ENCODE peak calls at places on chromosomes 6 and 20, in ten cellular contexts. O, Q, Y, J, Z, W, V, H, R and K are unnamed samples.

GRCh38 chr6:170233304-170234205 is 57.3 kb downstream of the DLL1 start:
- DNase-seq in Q (no peak), R (no peak), Y (peak), V (no peak), O (no peak), J (no peak), H (no peak), W (no peak), Z (peak), K (no peak)

GRCh38 chr20:53146201-53146891 is 174.2 kb downstream of the TSHZ2 start:
- DNase-seq in Y (no peak), H (no peak), Q (no peak), Z (no peak), O (no peak), V (no peak), W (no peak), R (no peak), J (no peak), K (no peak)

GRCh38 chr6:153160221-153160620 is 29.1 kb upstream of the RGS17 start:
- DNase-seq in Z (no peak), J (peak), R (no peak), O (no peak), V (peak), Y (no peak), W (peak), H (no peak), Q (no peak), K (no peak)

GRCh38 chr6:20808439-20808838 is 274.2 kb downstream of the CDKAL1 start:
- DNase-seq in Q (no peak), W (no peak), R (no peak), Y (no peak), Z (no peak), J (no peak), V (no peak), H (no peak), O (no peak), K (no peak)

GRCh38 chr6:155112757-155113156 is 117.6 kb downstream of the TIAM2 start:
- DNase-seq in O (no peak), R (no peak), Y (no peak), V (no peak), Q (no peak), Z (no peak), W (no peak), H (no peak), J (no peak), K (no peak)

GRCh38 chr6:165117121-165117520 is 192.3 kb downstream of the C6orf118 start:
- DNase-seq in W (no peak), Q (no peak), H (no peak), Z (no peak), R (no peak), Y (no peak), J (no peak), O (no peak), V (no peak), K (no peak)

GRCh38 chr6:26576407-26576843 is 20.3 kb upstream of the ABT1 start:
- DNase-seq in R (no peak), O (no peak), W (no peak), H (no peak), Y (no peak), J (no peak), V (peak), Q (no peak), Z (no peak), K (no peak)

GRCh38 chr6:150652848-150653613 is 53.3 kb downstream of the PLEKHG1 start:
- DNase-seq in R (no peak), W (peak), Z (no peak), V (peak), J (no peak), Q (peak), Y (no peak), O (no peak), H (no peak), K (no peak)

GRCh38 chr6:51514396-51515051 is 572.9 kb downstream of the PKHD1 start:
- DNase-seq in R (peak), H (no peak), W (peak), V (no peak), Y (no peak), O (no peak), J (no peak), Z (no peak), Q (peak), K (no peak)

GRCh38 chr6:113776998-113777397 is 80.1 kb upstream of the MARCKS start:
- DNase-seq in Z (no peak), J (peak), H (no peak), V (peak), R (no peak), O (no peak), Q (no peak), W (no peak), Y (no peak), K (no peak)

GRCh38 chr20:60214901-60215522 is 256.8 kb downstream of the CDH26 start:
- DNase-seq in W (no peak), Q (peak), R (no peak), J (no peak), Z (no peak), O (no peak), V (no peak), H (no peak), Y (no peak), K (no peak)

GRCh38 chr20:50191566-50192363 is 1.1 kb downstream of the CEBPB start:
- DNase-seq in J (peak), Z (peak), R (peak), O (no peak), Y (peak), H (peak), Q (no peak), V (peak), W (peak), K (peak)

GRCh38 chr6:156776470-156776840 is 723 bp upstream of the ARID1B start:
- DNase-seq in Y (no peak), Z (no peak), V (peak), R (peak), H (no peak), W (peak), O (peak), Q (peak), J (peak), K (no peak)

GRCh38 chr6:125853740-125854139 is 63.0 kb downstream of the NCOA7 start:
- DNase-seq in O (no peak), Y (no peak), R (no peak), Z (no peak), Q (no peak), W (no peak), H (no peak), V (no peak), J (peak), K (no peak)

GRCh38 chr20:56766528-56766927 is 137.4 kb downstream of the TFAP2C start:
- DNase-seq in H (no peak), V (no peak), J (no peak), Q (no peak), O (no peak), Y (no peak), W (no peak), R (no peak), Z (no peak), K (no peak)

GRCh38 chr6:23511797-23512196 is 614.2 kb upstream of the NRSN1 start:
- DNase-seq in Y (no peak), Z (no peak), H (no peak), W (no peak), Q (no peak), O (no peak), J (no peak), R (no peak), V (no peak), K (no peak)

GRCh38 chr20:36092424-36093024 is 62.0 kb upstream of the EPB41L1 start:
- DNase-seq in Z (no peak), H (peak), Q (no peak), W (no peak), J (no peak), V (peak), R (no peak), Y (peak), O (no peak), K (peak)

GRCh38 chr6:156402628-156403027 is 374.6 kb upstream of the ARID1B start:
- DNase-seq in J (no peak), R (no peak), O (no peak), H (no peak), Q (no peak), V (no peak), W (no peak), Y (no peak), Z (no peak), K (no peak)

GRCh38 chr6:20564269-20564668 is 30.0 kb downstream of the CDKAL1 start:
- DNase-seq in Q (peak), W (peak), Z (no peak), V (peak), Y (no peak), O (no peak), J (peak), H (no peak), R (no peak), K (no peak)

GRCh38 chr6:31568537-31568961 is 3.5 kb upstream of the LTA start:
- DNase-seq in Z (no peak), O (no peak), J (no peak), H (no peak), W (no peak), V (no peak), Q (no peak), R (no peak), Y (no peak), K (no peak)

GRCh38 chr6:49606696-49607390 is 29.8 kb downstream of the RHAG start:
- DNase-seq in Q (peak), H (peak), V (peak), Y (no peak), W (peak), O (peak), R (peak), J (peak), Z (no peak), K (no peak)

GRCh38 chr6:49523901-49524300 is 24.2 kb downstream of the GLYATL3 start:
- DNase-seq in V (no peak), O (no peak), Y (no peak), Z (no peak), W (no peak), J (no peak), H (no peak), Q (no peak), R (no peak), K (no peak)

GRCh38 chr6:73109659-73110058 is 115.6 kb downstream of the KHDC1L start:
- DNase-seq in O (no peak), W (no peak), H (no peak), Y (no peak), Z (no peak), V (no peak), R (no peak), Q (no peak), J (no peak), K (no peak)

GRCh38 chr20:4817230-4817671 is 95.5 kb downstream of the PRND start:
- DNase-seq in O (no peak), H (no peak), Q (no peak), W (no peak), Z (no peak), Y (no peak), J (no peak), V (no peak), R (no peak), K (no peak)

GRCh38 chr6:138378463-138378862 is 758 bp downstream of the SMIM28 start:
- DNase-seq in J (no peak), Y (no peak), H (no peak), Q (no peak), W (no peak), R (no peak), V (no peak), O (no peak), Z (no peak), K (no peak)

GRCh38 chr6:39707962-39708683 is 17.1 kb downstream of the KIF6 start:
- DNase-seq in V (no peak), R (no peak), Q (peak), Z (no peak), H (no peak), Y (no peak), J (no peak), W (no peak), O (no peak), K (no peak)

GRCh38 chr20:12354725-12355124 is 437.0 kb downstream of the BTBD3 start:
- DNase-seq in H (no peak), R (no peak), Y (no peak), V (no peak), Q (no peak), J (peak), Z (no peak), O (no peak), W (no peak), K (no peak)

GRCh38 chr6:167647333-167647732 is 179.4 kb upstream of the AFDN start:
- DNase-seq in J (no peak), Z (no peak), V (no peak), Q (no peak), H (no peak), Y (no peak), O (no peak), W (peak), R (no peak), K (no peak)

GRCh38 chr20:60239981-60240380 is 281.8 kb downstream of the CDH26 start:
- DNase-seq in J (no peak), O (no peak), Z (no peak), H (no peak), R (no peak), V (no peak), Q (no peak), Y (no peak), W (no peak), K (no peak)

GRCh38 chr6:156994215-156995076 is 217.3 kb downstream of the ARID1B start:
- DNase-seq in W (no peak), Q (no peak), J (no peak), Z (peak), Y (no peak), V (no peak), H (no peak), R (peak), O (no peak), K (peak)

GRCh38 chr20:44326391-44327159 is 10.3 kb upstream of the R3HDML start:
- DNase-seq in H (no peak), Z (no peak), J (no peak), O (no peak), Q (no peak), Y (peak), R (no peak), W (no peak), V (no peak), K (no peak)

DNA sequence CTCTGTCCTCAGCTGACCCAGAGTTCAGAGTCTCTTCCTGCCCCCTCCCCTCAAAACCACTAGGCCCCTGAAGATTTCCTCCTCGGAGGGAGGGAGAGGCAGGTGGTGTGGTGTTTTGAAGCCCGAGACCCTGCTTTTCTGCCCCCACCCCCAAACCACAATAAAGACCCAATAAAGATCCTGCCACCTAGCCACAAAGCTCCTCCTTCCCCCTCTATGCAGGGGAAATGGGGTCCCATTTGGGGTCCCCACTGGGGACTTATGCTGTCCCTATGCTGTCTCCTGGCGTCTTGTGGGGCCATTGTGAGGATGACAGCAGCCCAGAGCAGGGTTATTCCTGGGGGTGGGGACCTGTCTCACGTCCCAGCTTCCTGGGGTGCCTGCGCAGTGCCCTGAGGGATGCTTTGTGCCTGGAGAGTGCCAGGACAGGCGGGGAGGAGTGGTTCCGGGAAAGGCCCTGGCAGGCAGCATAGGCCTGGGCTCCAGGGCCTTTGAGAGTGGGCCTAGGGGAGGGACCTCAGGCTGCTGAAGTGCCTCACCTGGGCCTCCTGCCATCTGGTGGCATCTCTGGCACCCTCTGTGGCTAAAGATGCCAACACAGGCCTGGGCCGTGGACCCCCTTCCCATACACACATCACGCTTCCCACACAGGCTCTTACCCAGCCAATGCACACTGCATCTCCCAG is 8.0 kb upstream of the ARMC12 start:
- DNase-seq in Q (no peak), Z (peak), H (no peak), O (no peak), W (no peak), Y (peak), V (no peak), R (peak), J (no peak), K (peak)
- H3K4me3 ChIP-seq in Q (no peak), Z (peak), H (no peak), O (peak), W (no peak), Y (peak), V (no peak), R (no peak), J (peak), K (peak)

GRCh38 chr20:21523895-21524294 is 10.0 kb upstream of the NKX2-2 start:
- DNase-seq in Y (no peak), Q (no peak), V (no peak), W (no peak), Z (no peak), R (no peak), J (no peak), O (no peak), H (no peak), K (no peak)

GRCh38 chr20:21523398-21523868 is 9.6 kb upstream of the NKX2-2 start:
- DNase-seq in J (no peak), Z (no peak), Y (no peak), Q (no peak), H (no peak), V (no peak), W (no peak), O (no peak), R (no peak), K (no peak)

GRCh38 chr20:21522479-21523397 is 8.9 kb upstream of the NKX2-2 start:
- DNase-seq in J (no peak), Y (no peak), Q (no peak), O (no peak), Z (no peak), V (no peak), W (no peak), R (no peak), H (no peak), K (no peak)

GRCh38 chr20:21520702-21521595 is 7.1 kb upstream of the NKX2-2 start:
- DNase-seq in W (no peak), H (no peak), Q (peak), R (no peak), O (no peak), J (peak), V (no peak), Y (no peak), Z (no peak), K (no peak)

DNA sequence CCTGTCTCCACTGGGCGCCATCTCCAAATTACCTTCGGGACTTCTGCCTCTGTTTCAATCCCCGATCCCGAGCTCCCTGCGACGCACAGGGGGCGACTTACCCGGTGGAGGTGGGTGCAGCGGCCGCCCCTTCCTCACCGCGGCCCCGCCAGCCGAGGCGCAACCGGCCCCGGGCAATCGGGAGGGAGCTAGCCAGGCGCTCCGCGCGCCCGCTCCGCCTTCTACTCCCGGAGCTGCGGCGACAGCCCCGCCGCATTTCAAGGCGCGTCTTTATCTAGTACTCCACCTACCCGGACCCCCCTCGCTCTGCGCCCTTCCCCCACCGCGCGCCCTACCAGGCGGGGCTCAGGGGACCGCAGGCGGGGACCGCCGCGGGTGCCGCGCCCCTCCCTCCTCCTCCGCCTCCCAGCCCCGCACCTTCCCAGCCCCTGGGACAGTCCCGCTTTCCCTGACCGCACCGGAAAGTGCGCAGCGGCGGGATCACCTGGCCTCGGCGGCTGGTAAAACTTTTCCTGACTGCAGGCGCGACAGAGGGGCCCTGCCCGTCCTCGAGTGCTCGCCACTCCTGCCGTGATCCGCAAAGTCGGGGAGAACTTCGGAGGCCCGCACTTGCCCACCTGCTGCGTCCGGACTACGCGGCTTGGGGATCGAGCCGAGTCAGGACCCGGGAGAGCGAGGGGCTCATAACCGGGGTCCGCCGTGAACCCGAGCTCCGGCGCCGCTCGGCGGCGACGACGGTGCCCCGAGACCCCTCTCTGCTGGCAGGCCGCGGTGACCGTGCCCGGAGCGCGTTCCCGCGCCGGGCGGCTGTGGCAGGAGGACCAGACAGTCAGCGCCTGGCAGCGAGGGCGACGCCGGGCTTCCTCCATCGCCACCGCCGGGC is 8.0 kb upstream of the NKX2-2 start:
- DNase-seq in Q (no peak), V (no peak), O (no peak), W (no peak), J (no peak), Z (no peak), R (no peak), H (no peak), Y (no peak), K (no peak)
- H3K4me3 ChIP-seq in Q (no peak), V (no peak), O (peak), W (no peak), J (no peak), Z (peak), R (no peak), H (no peak), Y (no peak), K (peak)

DNA sequence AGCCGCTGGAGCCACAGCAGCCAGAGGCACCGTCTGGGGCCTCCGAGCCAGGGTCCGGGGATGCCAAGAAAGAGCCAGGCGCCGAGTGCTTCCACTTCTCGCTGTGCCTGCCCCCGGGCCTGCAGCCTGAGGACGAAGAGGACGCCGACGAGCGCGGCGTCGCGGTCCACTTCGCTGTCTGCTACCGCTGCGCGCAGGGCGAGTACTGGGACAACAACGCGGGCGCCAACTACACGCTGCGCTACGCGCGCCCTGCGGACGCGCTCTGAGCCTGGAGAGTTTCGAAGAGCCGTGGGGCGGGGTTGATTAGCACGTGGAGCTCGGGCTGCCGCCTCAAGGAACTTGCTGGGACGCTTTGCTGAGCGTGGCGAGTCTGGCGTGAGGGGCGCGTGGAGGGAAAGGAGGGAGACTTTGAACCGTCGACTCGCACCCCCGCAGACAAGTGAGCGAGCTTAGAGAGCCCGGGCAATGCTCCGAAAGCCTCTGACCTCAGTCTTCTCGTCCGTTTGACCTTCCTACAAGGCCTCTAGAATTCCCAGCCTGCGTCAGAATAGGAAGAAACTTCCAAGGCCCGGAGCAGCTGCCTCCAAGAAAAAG is 1.3 kb downstream of the PPP1R3G start:
- DNase-seq in Z (no peak), O (no peak), V (no peak), Q (no peak), J (no peak), H (peak), W (no peak), Y (no peak), R (no peak), K (no peak)
- H3K4me3 ChIP-seq in Z (peak), O (no peak), V (peak), Q (no peak), J (peak), H (no peak), W (no peak), Y (peak), R (peak), K (peak)

DNA sequence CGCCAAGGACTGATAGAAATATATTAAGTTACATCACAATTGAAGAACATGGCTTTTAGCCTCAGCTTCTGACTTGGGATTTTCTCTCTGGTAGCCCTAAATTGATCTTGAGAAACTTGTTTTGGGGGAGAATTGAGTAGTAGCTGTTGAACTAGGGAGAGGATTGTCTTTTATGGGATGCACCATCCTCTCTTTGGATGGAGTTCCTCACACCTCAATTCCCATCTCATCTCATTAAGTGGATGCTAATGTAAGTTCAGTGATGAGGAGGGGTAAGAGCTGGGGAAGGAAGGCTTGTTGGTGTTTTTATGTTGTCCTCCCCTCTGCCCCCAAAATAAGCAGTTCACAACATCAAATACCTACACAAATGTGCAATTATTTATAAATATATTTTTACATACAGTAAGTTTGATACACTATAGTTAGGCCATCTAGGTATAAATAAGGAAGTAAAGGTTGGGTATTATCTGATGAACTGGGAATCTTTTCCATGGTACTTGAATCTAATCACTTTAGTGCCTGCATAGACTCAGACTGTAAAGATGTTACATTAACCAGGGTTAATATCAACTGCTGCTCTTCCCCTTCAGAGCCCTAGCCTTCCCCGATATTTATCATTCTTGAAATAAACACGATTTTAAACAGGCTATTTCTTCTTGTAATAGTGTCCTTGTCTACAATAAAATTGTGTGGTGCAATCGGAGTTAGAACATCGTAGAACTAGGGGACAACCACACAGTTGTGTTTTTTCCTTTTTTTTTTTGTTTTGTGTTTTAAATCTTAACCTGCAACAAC is 4.2 kb downstream of the GJA1 start:
- DNase-seq in J (no peak), Y (no peak), H (no peak), O (no peak), Z (no peak), Q (no peak), R (no peak), V (peak), W (no peak), K (no peak)
- H3K4me3 ChIP-seq in J (peak), Y (peak), H (peak), O (no peak), Z (peak), Q (no peak), R (no peak), V (no peak), W (peak), K (peak)